ENCODE peak calls at places on chromosomes 7 and 10, in seven cellular contexts. Q is amygdala, V is HEK293T, B is fibroblast of the aortic adventitia, J is HFF-Myc, H is mesothelial cell of epicardium, G is HCT116. C is an unnamed sample.

GRCh38 chr7:5689118-5689517 is 92.3 kb downstream of the RNF216 start:
- DNase-seq in J (no peak), B (peak), V (no peak), Q (no peak), G (no peak), H (no peak), C (no peak)

GRCh38 chr7:7131273-7131672 is 51.1 kb upstream of the C1GALT1 start:
- DNase-seq in J (no peak), V (no peak), Q (no peak), H (no peak), B (no peak), G (no peak), C (no peak)

GRCh38 chr10:55091691-55092328 is 290.8 kb upstream of the PCDH15 start:
- DNase-seq in Q (no peak), B (peak), J (no peak), V (peak), H (no peak), G (no peak), C (no peak)

GRCh38 chr7:4189151-4189570 is 492.9 kb upstream of the FOXK1 start:
- DNase-seq in Q (peak), B (no peak), J (no peak), G (no peak), H (no peak), V (no peak), C (no peak)

GRCh38 chr7:131341690-131342089 is 14.0 kb downstream of the MKLN1 start:
- DNase-seq in B (no peak), H (no peak), V (no peak), J (no peak), Q (no peak), G (no peak), C (no peak)

GRCh38 chr10:29394321-29394932 is 105.6 kb downstream of the LYZL1 start:
- DNase-seq in G (no peak), J (no peak), V (no peak), H (no peak), B (no peak), Q (no peak), C (no peak)

GRCh38 chr10:70887804-70888800 is at the start of gene PCBD1:
- DNase-seq in V (peak), G (peak), J (no peak), B (peak), H (peak), Q (peak), C (no peak)

GRCh38 chr10:78746178-78746763 is 322.5 kb upstream of the ZMIZ1 start:
- DNase-seq in J (no peak), B (no peak), G (no peak), H (no peak), Q (no peak), V (no peak), C (no peak)

GRCh38 chr10:35225204-35225603 is 98.6 kb downstream of the CREM start:
- DNase-seq in V (no peak), G (no peak), H (no peak), J (no peak), Q (no peak), B (no peak), C (no peak)

GRCh38 chr10:47022311-47023131 is 111.3 kb downstream of the PTPN20 start:
- DNase-seq in H (no peak), Q (no peak), J (no peak), V (no peak), G (no peak), B (no peak), C (no peak)